ENCODE peak calls at places on chromosome 16, in six cellular contexts. G, C, F, Y, V and W are unnamed samples.

GRCh38 chr16:69563605-69564580 is 1.9 kb upstream of the NFAT5 start:
- DNase-seq in C (no peak), G (no peak), F (no peak), Y (no peak), V (peak; percentile 65), W (no peak)

GRCh38 chr16:15782573-15783365 is 74.1 kb downstream of the MYH11 start:
- DNase-seq in V (peak; percentile 16), G (no peak), C (no peak), F (no peak), Y (no peak), W (no peak)

GRCh38 chr16:72493681-72494415 is 321.9 kb upstream of the PMFBP1 start:
- DNase-seq in C (no peak), F (no peak), G (no peak), Y (no peak), V (peak; percentile 65), W (no peak)

GRCh38 chr16:58500329-58501241 is 642 bp downstream of the NDRG4 start:
- DNase-seq in Y (no peak), V (no peak), G (no peak), C (no peak), F (no peak), W (no peak)

GRCh38 chr16:69494993-69495392 is 70.6 kb downstream of the CYB5B start:
- DNase-seq in Y (no peak), V (no peak), F (no peak), G (no peak), C (no peak), W (peak; percentile 31)

GRCh38 chr16:66908116-66908515 is 10.6 kb downstream of the CDH16 start:
- DNase-seq in V (no peak), F (peak; percentile 18), C (no peak), G (no peak), Y (no peak), W (no peak)

GRCh38 chr16:72788269-72788809 is 259.6 kb downstream of the ZFHX3 start:
- DNase-seq in V (no peak), F (no peak), C (no peak), Y (no peak), G (no peak), W (no peak)

GRCh38 chr16:85724936-85725335 is 26.0 kb downstream of the C16orf74 start:
- DNase-seq in Y (no peak), C (no peak), V (no peak), F (no peak), G (no peak), W (no peak)

GRCh38 chr16:12704492-12705111 is 99.1 kb downstream of the CPPED1 start:
- DNase-seq in G (no peak), V (no peak), Y (no peak), C (no peak), F (no peak), W (no peak)

GRCh38 chr16:80924372-80924978 is 82.2 kb downstream of the CMC2 start:
- DNase-seq in F (peak; percentile 68), Y (peak; percentile 32), V (peak; percentile 43), C (no peak), G (no peak), W (peak; percentile 58)

GRCh38 chr16:35752012-35752772 is 2292.8 kb downstream of the TP53TG3F start:
- DNase-seq in G (no peak), F (no peak), V (no peak), Y (no peak), C (no peak), W (no peak)

GRCh38 chr16:80274576-80275191 is 266.1 kb upstream of the DYNLRB2 start:
- DNase-seq in V (peak; percentile 81), Y (no peak), C (no peak), G (no peak), F (no peak), W (no peak)

DNA sequence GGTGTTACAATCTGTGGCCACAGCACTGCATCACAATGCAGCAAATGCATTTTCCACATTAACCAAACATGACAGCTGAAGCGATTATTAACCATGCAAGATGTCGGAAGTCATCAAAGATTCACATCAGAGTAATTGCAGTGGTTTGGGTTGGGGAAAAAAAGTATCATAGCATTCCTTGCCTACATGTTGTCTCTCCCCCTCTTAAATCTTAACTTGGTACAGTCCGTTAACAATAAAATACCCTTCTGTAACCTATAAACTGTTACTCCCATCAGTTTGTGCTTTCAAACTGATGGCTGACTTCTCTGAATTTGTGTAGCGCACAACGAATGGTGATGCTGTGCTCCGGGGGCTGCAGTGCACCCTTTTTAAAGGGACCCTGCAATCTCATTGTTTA is 51.6 kb downstream of the NUP93 start:
- DNase-seq in F (no peak), C (no peak), G (no peak), V (no peak), Y (no peak), W (no peak)
- TF ChIP-seq CTCF in F (no peak), C (no peak), G (no peak), V (no peak), Y (no peak), W (no peak)

GRCh38 chr16:2484898-2485508 is 10.1 kb downstream of the TBC1D24 start:
- DNase-seq in F (no peak), V (no peak), C (no peak), Y (no peak), G (no peak), W (no peak)

GRCh38 chr16:2485811-2486507 is 11.0 kb downstream of the TBC1D24 start:
- DNase-seq in F (no peak), G (no peak), V (no peak), C (no peak), Y (no peak), W (no peak)

GRCh38 chr16:2487903-2488531 is 13.1 kb downstream of the TBC1D24 start:
- DNase-seq in C (no peak), Y (no peak), G (no peak), F (no peak), V (no peak), W (no peak)

GRCh38 chr16:2487517-2487842 is 12.6 kb downstream of the TBC1D24 start:
- DNase-seq in Y (no peak), F (no peak), G (no peak), V (peak; percentile 11), C (no peak), W (no peak)

GRCh38 chr16:2486645-2487516 is 12.0 kb downstream of the TBC1D24 start:
- DNase-seq in Y (no peak), G (no peak), C (no peak), F (peak; percentile 77), V (peak; percentile 23), W (peak; percentile 75)
- TF ChIP-seq CTCF in Y (no peak), G (peak; percentile 17), C (no peak), F (no peak), V (peak; percentile 34), W (no peak)

DNA sequence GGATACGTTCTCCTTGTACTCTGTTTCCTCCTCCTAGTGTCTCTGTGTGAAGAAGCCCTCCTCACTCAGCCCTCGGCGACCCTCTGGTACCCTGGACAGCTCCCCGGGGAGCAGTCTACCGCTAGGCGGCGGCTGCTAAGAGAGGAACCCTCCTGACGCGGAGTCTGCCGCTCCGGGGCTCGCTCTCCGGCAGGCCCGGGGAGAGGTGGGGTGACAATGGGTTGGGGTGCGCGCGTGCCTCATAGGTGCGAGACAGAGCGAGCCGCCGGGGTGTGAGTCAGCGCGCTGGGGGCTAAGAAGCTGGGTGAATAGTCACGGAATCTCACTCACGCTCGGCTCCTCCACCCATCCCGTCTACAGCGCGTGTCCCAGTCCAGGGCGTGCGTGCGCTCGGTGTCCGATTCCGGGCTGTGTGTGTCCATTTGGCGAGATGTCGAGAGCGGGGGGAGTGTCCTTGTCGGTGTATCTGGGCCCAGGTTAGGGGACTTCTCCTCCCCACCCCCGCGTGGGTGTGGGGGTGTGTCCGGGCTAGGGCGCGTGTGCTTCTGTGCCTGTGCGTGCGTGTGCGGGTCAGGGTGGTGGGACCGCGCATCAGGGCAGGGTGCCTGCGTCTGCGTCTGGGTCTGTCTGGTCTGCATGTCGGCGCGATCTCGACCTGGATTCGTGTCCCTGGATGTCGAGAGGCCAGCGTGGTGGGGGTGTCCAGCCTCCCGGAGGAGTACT is 578 bp upstream of the HS3ST2 start:
- DNase-seq in V (peak; percentile 7), G (no peak), F (peak; percentile 63), C (no peak), Y (peak; percentile 31), W (peak; percentile 32)
- TF ChIP-seq CTCF in V (peak; percentile 50), G (peak; percentile 90), F (no peak), C (peak; percentile 37), Y (peak; percentile 25), W (peak; percentile 52)

GRCh38 chr16:3673201-3673600 is 18.7 kb downstream of the DNASE1 start:
- DNase-seq in V (no peak), F (no peak), C (no peak), G (no peak), Y (no peak), W (no peak)
- TF ChIP-seq CTCF in V (no peak), F (no peak), C (no peak), G (no peak), Y (no peak), W (no peak)

DNA sequence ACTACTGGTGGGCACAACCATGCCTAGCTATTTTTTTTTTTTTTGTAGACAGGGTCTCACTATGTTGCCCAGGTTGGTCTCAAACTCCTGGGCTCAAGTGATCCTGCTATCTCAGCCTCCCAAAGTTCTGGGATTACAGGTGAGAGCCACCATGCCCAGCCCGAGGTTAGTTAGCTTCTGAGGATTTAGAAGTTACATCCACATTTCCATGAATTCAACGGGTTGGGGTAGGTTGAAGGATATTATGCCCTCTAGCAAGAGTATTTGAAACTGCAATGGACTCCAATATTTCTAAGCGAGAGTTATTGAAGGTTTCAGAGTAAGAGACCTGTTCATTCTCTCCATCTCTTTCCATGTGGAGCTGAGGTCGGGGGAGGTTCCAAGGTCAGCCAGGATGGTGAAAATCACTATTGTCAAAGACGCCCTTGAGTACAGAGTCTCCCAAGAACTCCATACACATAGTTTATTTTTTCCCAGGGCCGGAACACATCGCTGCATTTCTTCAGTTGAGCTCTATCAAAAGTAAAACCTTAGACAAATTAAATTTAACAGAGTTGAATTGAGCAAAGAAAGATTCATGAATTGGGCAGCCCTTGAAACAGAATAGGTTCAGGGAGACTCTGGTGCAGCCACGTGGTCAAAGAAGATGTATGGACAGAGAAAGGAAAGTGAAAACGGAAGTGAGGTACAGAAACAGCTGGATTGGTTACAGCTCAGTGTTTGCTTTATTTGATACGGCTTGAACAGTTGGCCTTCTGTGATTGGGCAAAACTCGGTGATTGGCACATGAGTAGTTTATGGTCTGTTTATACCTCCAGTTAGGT is 19.0 kb upstream of the ITPRIPL2 start:
- DNase-seq in V (no peak), G (no peak), F (no peak), Y (no peak), C (no peak), W (peak; percentile 50)
- TF ChIP-seq CTCF in V (no peak), G (no peak), F (no peak), Y (no peak), C (no peak), W (no peak)

DNA sequence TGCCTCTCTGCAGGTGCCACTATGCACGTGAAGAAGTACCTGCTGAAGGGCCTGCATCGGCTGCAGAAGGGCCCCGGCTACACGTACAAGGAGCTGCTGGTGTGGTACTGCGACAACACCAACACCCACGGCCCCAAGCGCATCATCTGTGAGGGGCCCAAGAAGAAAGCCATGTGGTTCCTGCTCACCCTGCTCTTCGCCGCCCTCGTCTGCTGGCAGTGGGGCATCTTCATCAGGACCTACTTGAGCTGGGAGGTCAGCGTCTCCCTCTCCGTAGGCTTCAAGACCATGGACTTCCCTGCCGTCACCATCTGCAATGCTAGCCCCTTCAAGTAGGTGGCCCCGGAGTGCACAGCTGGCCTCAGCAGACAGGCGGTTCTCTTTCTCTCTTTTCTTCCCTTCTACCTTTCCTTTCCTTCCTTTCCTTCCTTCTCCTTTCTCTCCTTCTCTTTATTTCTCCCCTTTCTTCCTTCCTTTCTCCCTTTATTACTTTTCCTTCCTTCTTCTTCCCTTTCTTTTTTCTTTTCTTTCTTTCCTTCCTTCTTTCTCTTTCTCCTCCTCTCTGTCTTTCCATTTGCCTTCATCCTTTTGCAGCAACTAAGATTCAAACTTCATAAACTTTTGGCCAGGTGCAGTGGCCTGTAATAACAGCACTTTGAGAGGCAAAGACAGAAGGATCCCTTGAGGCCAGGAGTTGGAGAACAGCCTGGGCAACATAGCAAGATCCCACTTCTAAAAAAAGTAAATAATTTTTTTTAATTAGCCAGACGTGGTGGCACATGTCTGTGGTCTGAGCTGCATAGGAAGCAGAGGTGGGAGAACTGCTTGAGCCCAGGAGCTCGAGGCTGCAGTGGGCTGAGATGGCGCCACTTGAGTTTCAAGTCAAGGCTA is 46.7 kb downstream of the SCNN1B start:
- DNase-seq in F (peak; percentile 23), Y (no peak), G (no peak), C (no peak), V (no peak), W (no peak)
- TF ChIP-seq CTCF in F (no peak), Y (no peak), G (peak; percentile 15), C (no peak), V (no peak), W (no peak)